ENCODE peak calls at places on chromosomes 12 and 14, in four cellular contexts. O, C, J and Q are unnamed samples.

GRCh38 chr12:104750061-104750460 is 208.0 kb downstream of the SLC41A2 start:
- DNase-seq in C (no peak), J (no peak), O (peak; percentile 79), Q (peak; percentile 27)

GRCh38 chr12:2963154-2963759 is 4.1 kb downstream of the TEAD4 start:
- DNase-seq in C (no peak), O (no peak), J (peak; percentile 65), Q (no peak)

GRCh38 chr14:32472512-32473472 is 143.7 kb downstream of the AKAP6 start:
- DNase-seq in J (peak; percentile 6), C (no peak), O (peak; percentile 86), Q (peak; percentile 59)

GRCh38 chr12:92927055-92927435 is 2.0 kb downstream of the EEA1 start:
- DNase-seq in J (no peak), C (no peak), O (peak; percentile 69), Q (no peak)

GRCh38 chr14:63203618-63204406 is 431 bp upstream of the RHOJ start:
- DNase-seq in J (peak; percentile 58), O (peak; percentile 92), C (peak; percentile 48), Q (peak; percentile 89)

GRCh38 chr12:130110910-130111309 is 51.4 kb upstream of the FZD10 start:
- DNase-seq in O (no peak), J (no peak), C (no peak), Q (no peak)

GRCh38 chr14:53956427-53957201 is at the start of gene BMP4:
- DNase-seq in J (peak; percentile 51), O (no peak), C (no peak), Q (peak; percentile 79)

GRCh38 chr12:13189254-13189653 is 7.3 kb upstream of the EMP1 start:
- DNase-seq in J (no peak), O (no peak), C (no peak), Q (no peak)

GRCh38 chr12:123111498-123112165 is 39.3 kb downstream of the PITPNM2 start:
- DNase-seq in J (no peak), O (no peak), C (no peak), Q (no peak)

GRCh38 chr12:51421266-51421884 is 3.3 kb upstream of the SLC4A8 start:
- DNase-seq in J (peak; percentile 65), O (peak; percentile 73), C (peak; percentile 69), Q (peak; percentile 27)

GRCh38 chr14:54804720-54805060 is 97.9 kb downstream of the GCH1 start:
- DNase-seq in C (no peak), J (no peak), O (no peak), Q (no peak)

GRCh38 chr12:8057839-8058238 is 8.3 kb downstream of the C3AR1 start:
- DNase-seq in J (no peak), O (peak; percentile 77), C (no peak), Q (no peak)

GRCh38 chr14:54202288-54202687 is 194.5 kb upstream of the CDKN3 start:
- DNase-seq in C (no peak), O (no peak), J (no peak), Q (no peak)

GRCh38 chr12:130826151-130826801 is 12.8 kb downstream of the STX2 start:
- DNase-seq in C (no peak), J (peak; percentile 39), O (peak; percentile 73), Q (no peak)

GRCh38 chr14:34713122-34713680 is 1.2 kb downstream of the CFL2 start:
- DNase-seq in C (no peak), J (no peak), O (no peak), Q (no peak)

GRCh38 chr14:34710006-34710405 is 4.4 kb downstream of the CFL2 start:
- DNase-seq in J (no peak), O (no peak), C (no peak), Q (no peak)

GRCh38 chr14:34711169-34711568 is 3.2 kb downstream of the CFL2 start:
- DNase-seq in J (no peak), O (peak; percentile 94), C (no peak), Q (peak; percentile 93)

GRCh38 chr14:34711808-34712712 is 2.3 kb downstream of the CFL2 start:
- DNase-seq in J (no peak), C (no peak), O (no peak), Q (no peak)

DNA sequence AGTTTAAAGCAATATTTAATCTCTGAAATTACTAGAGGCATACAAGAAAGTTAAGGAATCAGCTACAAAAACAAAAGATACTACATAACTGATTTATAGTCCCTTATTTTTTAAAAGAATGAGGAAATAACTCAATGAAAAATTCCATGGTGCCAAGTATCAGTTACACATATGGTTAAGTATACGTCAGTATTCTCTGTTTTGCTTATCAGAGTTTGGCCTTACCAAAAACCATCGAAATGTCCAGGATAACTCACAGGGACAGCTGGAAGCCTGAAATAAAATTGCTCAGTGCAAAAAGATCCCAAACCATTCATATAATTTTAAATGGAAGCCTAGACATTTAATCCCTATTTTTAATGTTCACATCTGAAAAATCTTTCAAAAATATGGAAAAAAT is 3.6 kb downstream of the CFL2 start:
- DNase-seq in J (no peak), O (peak; percentile 53), C (no peak), Q (no peak)
- H3K4me3 ChIP-seq in J (no peak overlapping the region), O (peak overlapping the region; percentile 8), C (no peak overlapping the region), Q (peak overlapping the region; percentile 0)

GRCh38 chr14:90986510-90986909 is 73.9 kb downstream of the RPS6KA5 start:
- DNase-seq in O (no peak), J (no peak), C (no peak), Q (no peak)

GRCh38 chr14:90987140-90987539 is 73.3 kb downstream of the RPS6KA5 start:
- DNase-seq in J (no peak), O (no peak), C (no peak), Q (no peak)

GRCh38 chr14:90981658-90982057 is 78.8 kb downstream of the RPS6KA5 start:
- DNase-seq in C (no peak), O (no peak), J (no peak), Q (no peak)

GRCh38 chr14:90983560-90983959 is 76.9 kb downstream of the RPS6KA5 start:
- DNase-seq in O (no peak), C (no peak), J (no peak), Q (no peak)

GRCh38 chr14:90985601-90986242 is 74.7 kb downstream of the RPS6KA5 start:
- DNase-seq in J (no peak), O (no peak), C (no peak), Q (no peak)
- H3K4me3 ChIP-seq in J (no peak overlapping the region), O (no peak overlapping the region), C (no peak overlapping the region), Q (no peak overlapping the region)

DNA sequence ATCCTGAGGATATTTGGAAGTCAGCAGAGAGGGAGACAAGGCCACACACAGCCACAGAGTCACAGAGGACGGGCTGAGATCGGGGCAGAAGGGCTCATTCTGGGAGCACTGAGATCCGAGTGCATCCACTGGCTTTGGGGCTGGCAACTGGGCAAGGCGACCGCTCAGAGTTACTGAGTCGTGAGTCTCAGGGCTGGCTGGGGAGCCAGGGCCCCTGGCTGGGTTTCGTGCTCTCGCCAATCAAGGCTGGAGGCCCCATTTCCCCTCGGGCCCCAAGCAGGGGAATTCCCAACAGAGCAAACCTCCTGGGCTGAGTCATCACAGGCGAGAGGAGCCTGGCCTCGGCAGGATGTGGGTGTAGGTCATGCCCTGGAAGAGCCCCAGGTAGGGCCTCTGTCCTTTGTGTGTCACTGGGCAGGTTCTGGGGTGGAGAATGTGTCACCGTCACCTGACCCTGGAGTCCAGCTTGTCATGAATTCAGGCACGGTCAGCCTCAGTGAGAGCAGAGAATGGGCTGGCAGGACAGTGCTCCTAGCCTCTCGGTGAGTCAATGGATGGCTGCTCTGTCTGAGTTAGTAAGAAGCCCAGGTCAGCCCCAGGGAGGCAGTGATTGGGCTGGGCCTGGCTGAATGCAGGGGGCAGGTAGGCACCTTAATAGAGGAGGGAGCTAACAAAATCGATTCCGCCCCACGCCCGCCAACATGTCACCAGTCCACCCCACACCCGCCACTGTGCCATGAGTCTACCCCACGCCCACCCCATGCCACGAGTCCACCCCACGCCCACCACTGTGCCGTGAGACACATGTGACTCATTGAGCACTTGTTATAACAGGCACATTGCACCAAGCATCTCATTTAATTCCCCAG is 16.9 kb downstream of the ASB2 start:
- DNase-seq in O (peak; percentile 82), C (no peak), J (peak; percentile 58), Q (peak; percentile 70)
- H3K4me3 ChIP-seq in O (no peak overlapping the region), C (no peak overlapping the region), J (no peak overlapping the region), Q (no peak overlapping the region)

GRCh38 chr12:88037770-88038169 is 8.6 kb upstream of the C12orf50 start:
- DNase-seq in C (no peak), J (no peak), O (no peak), Q (no peak)
- H3K4me3 ChIP-seq in C (no peak overlapping the region), J (no peak overlapping the region), O (no peak overlapping the region), Q (no peak overlapping the region)

DNA sequence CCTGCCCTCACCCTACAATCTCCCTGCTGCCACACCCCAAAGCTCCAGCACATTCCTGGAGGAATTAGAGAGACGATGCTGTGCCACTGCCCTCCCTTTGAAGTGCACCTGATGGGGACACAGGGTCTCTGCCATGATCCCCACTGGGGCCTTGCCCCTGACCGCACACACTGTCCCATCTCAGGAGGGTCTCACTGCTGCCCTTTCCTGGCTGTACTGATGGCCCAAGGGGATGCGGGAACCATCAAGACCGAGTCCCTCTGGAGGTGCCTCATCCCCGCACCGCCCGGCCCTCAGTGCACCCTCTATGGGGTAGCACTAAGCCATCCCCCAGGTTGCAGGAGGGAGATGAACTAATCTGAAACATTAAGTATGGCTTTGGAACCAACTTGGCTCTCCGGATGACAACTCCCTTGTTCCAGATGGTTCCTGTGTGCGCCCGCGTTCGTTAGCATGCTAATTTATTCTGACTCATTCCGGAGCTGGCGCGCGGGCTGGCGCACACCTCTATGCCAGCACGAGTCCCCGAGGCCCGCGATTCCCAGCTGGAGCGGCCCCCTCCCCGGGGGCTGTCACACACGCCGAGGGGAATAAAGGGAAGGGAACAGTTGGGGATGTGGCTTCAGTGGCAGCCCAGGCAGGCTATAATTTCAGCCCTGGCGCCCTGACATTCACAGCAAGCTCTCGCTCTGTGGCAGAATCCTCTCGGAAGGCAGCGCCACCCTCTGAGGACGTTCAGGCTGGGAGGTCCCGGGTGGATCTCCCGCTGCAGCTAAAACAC is 34.2 kb upstream of the C14orf180 start:
- DNase-seq in C (no peak), J (no peak), O (no peak), Q (no peak)
- H3K4me3 ChIP-seq in C (no peak overlapping the region), J (no peak overlapping the region), O (no peak overlapping the region), Q (no peak overlapping the region)

GRCh38 chr12:4169522-4169921 is 104.0 kb upstream of the CCND2 start:
- DNase-seq in O (no peak), J (no peak), C (no peak), Q (no peak)

GRCh38 chr12:4161718-4162117 is 111.8 kb upstream of the CCND2 start:
- DNase-seq in J (no peak), O (no peak), C (no peak), Q (no peak)

GRCh38 chr12:4160314-4161040 is 113.1 kb upstream of the CCND2 start:
- DNase-seq in J (no peak), C (no peak), O (no peak), Q (no peak)

GRCh38 chr12:4168041-4168440 is 105.5 kb upstream of the CCND2 start:
- DNase-seq in O (no peak), J (no peak), C (no peak), Q (no peak)

GRCh38 chr12:4164591-4165558 is 108.7 kb upstream of the CCND2 start:
- DNase-seq in J (no peak), C (peak; percentile 54), O (peak; percentile 49), Q (no peak)
- H3K4me3 ChIP-seq in J (no peak overlapping the region), C (no peak overlapping the region), O (peak overlapping the region; percentile 41), Q (peak overlapping the region; percentile 28)